ENCODE peak calls at places on chromosome 5, in seven cellular contexts. One of them, this sample, is unnamed.

GRCh38 chr5:93162201-93162654 is 418.8 kb downstream of the NR2F1-AS1 start:
- DNase-seq in mesendoderm: peak; percentile 12
- DNase-seq in kidney: no peak
- DNase-seq in SK-N-SH: no peak
- DNase-seq in ovary: no peak
- DNase-seq in CD8-positive, alpha-beta memory T cell: no peak
- DNase-seq in fibroblast of lung: no peak
- DNase-seq in this sample: no peak

GRCh38 chr5:77893225-77893860 is 117.2 kb upstream of the TBCA start:
- DNase-seq in mesendoderm: peak; percentile 70
- DNase-seq in kidney: no peak
- DNase-seq in SK-N-SH: no peak
- DNase-seq in ovary: no peak
- DNase-seq in CD8-positive, alpha-beta memory T cell: no peak
- DNase-seq in fibroblast of lung: peak; percentile 96
- DNase-seq in this sample: peak; percentile 88

GRCh38 chr5:69202497-69202896 is 13.1 kb downstream of the CENPH start:
- DNase-seq in mesendoderm: no peak
- DNase-seq in kidney: no peak
- DNase-seq in SK-N-SH: no peak
- DNase-seq in ovary: no peak
- DNase-seq in CD8-positive, alpha-beta memory T cell: no peak
- DNase-seq in fibroblast of lung: no peak
- DNase-seq in this sample: no peak

GRCh38 chr5:159003045-159004030 is 96.4 kb downstream of the EBF1 start:
- DNase-seq in mesendoderm: no peak
- DNase-seq in kidney: no peak
- DNase-seq in SK-N-SH: no peak
- DNase-seq in ovary: no peak
- DNase-seq in CD8-positive, alpha-beta memory T cell: no peak
- DNase-seq in fibroblast of lung: peak; percentile 89
- DNase-seq in this sample: no peak

GRCh38 chr5:143213231-143213850 is 190.1 kb downstream of the NR3C1 start:
- DNase-seq in mesendoderm: no peak
- DNase-seq in kidney: no peak
- DNase-seq in SK-N-SH: no peak
- DNase-seq in ovary: no peak
- DNase-seq in CD8-positive, alpha-beta memory T cell: no peak
- DNase-seq in fibroblast of lung: peak; percentile 57
- DNase-seq in this sample: peak; percentile 83

GRCh38 chr5:143557061-143557818 is 153.8 kb upstream of the NR3C1 start:
- DNase-seq in mesendoderm: no peak
- DNase-seq in kidney: no peak
- DNase-seq in SK-N-SH: no peak
- DNase-seq in ovary: no peak
- DNase-seq in CD8-positive, alpha-beta memory T cell: no peak
- DNase-seq in fibroblast of lung: peak; percentile 87
- DNase-seq in this sample: no peak

GRCh38 chr5:12636209-12636608 is 732.0 kb upstream of the CTNND2 start:
- DNase-seq in mesendoderm: peak; percentile 18
- DNase-seq in kidney: no peak
- DNase-seq in SK-N-SH: no peak
- DNase-seq in ovary: no peak
- DNase-seq in CD8-positive, alpha-beta memory T cell: no peak
- DNase-seq in fibroblast of lung: no peak
- DNase-seq in this sample: peak; percentile 31

GRCh38 chr5:179373101-179373934 is 28.1 kb upstream of the ADAMTS2 start:
- DNase-seq in mesendoderm: peak; percentile 6
- DNase-seq in kidney: peak; percentile 33
- DNase-seq in SK-N-SH: no peak
- DNase-seq in ovary: peak; percentile 21
- DNase-seq in CD8-positive, alpha-beta memory T cell: no peak
- DNase-seq in fibroblast of lung: no peak
- DNase-seq in this sample: no peak

GRCh38 chr5:129063483-129064136 is 30.9 kb upstream of the ISOC1 start:
- DNase-seq in mesendoderm: no peak
- DNase-seq in kidney: no peak
- DNase-seq in SK-N-SH: peak; percentile 54
- DNase-seq in ovary: no peak
- DNase-seq in CD8-positive, alpha-beta memory T cell: no peak
- DNase-seq in fibroblast of lung: peak; percentile 65
- DNase-seq in this sample: no peak

GRCh38 chr5:79858097-79858723 is 132.9 kb downstream of the MTX3 start:
- DNase-seq in mesendoderm: peak; percentile 71
- DNase-seq in kidney: no peak
- DNase-seq in SK-N-SH: peak; percentile 47
- DNase-seq in ovary: peak; percentile 87
- DNase-seq in CD8-positive, alpha-beta memory T cell: peak; percentile 45
- DNase-seq in fibroblast of lung: peak; percentile 62
- DNase-seq in this sample: peak; percentile 31

GRCh38 chr5:11822598-11822997 is 81.6 kb downstream of the CTNND2 start:
- DNase-seq in mesendoderm: peak; percentile 19
- DNase-seq in kidney: no peak
- DNase-seq in SK-N-SH: no peak
- DNase-seq in ovary: no peak
- DNase-seq in CD8-positive, alpha-beta memory T cell: no peak
- DNase-seq in fibroblast of lung: no peak
- DNase-seq in this sample: no peak

GRCh38 chr5:37789991-37790390 is 49.9 kb downstream of the GDNF start:
- DNase-seq in mesendoderm: no peak
- DNase-seq in kidney: no peak
- DNase-seq in SK-N-SH: no peak
- DNase-seq in ovary: no peak
- DNase-seq in CD8-positive, alpha-beta memory T cell: no peak
- DNase-seq in fibroblast of lung: peak; percentile 16
- DNase-seq in this sample: no peak

GRCh38 chr5:59193616-59194319 is 610.9 kb downstream of the RAB3C start:
- DNase-seq in mesendoderm: no peak
- DNase-seq in kidney: peak; percentile 81
- DNase-seq in SK-N-SH: no peak
- DNase-seq in ovary: no peak
- DNase-seq in CD8-positive, alpha-beta memory T cell: no peak
- DNase-seq in fibroblast of lung: peak; percentile 94
- DNase-seq in this sample: peak; percentile 99

GRCh38 chr5:95448836-95449235 is 57.7 kb downstream of the FAM81B start:
- DNase-seq in mesendoderm: no peak
- DNase-seq in kidney: no peak
- DNase-seq in SK-N-SH: no peak
- DNase-seq in ovary: no peak
- DNase-seq in CD8-positive, alpha-beta memory T cell: no peak
- DNase-seq in fibroblast of lung: no peak
- DNase-seq in this sample: no peak

GRCh38 chr5:606526-607399 is 5.4 kb upstream of the CEP72 start:
- DNase-seq in mesendoderm: no peak
- DNase-seq in kidney: no peak
- DNase-seq in SK-N-SH: no peak
- DNase-seq in ovary: no peak
- DNase-seq in CD8-positive, alpha-beta memory T cell: no peak
- DNase-seq in fibroblast of lung: no peak
- DNase-seq in this sample: no peak

GRCh38 chr5:159444441-159445082 is 114.3 kb upstream of the IL12B start:
- DNase-seq in mesendoderm: peak; percentile 78
- DNase-seq in kidney: no peak
- DNase-seq in SK-N-SH: peak; percentile 44
- DNase-seq in ovary: no peak
- DNase-seq in CD8-positive, alpha-beta memory T cell: peak; percentile 22
- DNase-seq in fibroblast of lung: peak; percentile 72
- DNase-seq in this sample: no peak

GRCh38 chr5:13991365-13991764 is 46.9 kb upstream of the DNAH5 start:
- DNase-seq in mesendoderm: no peak
- DNase-seq in kidney: no peak
- DNase-seq in SK-N-SH: no peak
- DNase-seq in ovary: no peak
- DNase-seq in CD8-positive, alpha-beta memory T cell: no peak
- DNase-seq in fibroblast of lung: no peak
- DNase-seq in this sample: no peak

DNA sequence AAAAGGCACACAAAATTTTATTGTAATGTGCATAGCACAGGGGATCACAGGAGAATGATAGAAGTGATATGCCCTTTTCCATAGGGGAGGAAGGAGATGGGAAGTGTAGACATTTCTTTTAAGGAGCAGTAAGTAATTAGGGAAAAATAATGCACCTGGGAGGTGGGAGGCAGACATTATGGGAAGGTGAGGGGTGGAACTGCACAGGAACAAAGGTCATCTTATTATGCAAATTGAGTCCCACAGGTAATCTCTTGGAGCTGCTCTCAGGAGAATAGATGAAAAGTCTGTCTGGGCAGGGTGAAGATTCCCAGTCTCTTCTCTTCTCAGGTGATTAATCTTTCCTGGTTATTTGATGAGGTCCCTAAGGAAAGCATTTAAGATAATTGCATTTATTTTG is 331.5 kb downstream of the ENC1 start:
- DNase-seq in mesendoderm: no peak
- DNase-seq in kidney: no peak
- DNase-seq in SK-N-SH: no peak
- DNase-seq in ovary: no peak
- DNase-seq in CD8-positive, alpha-beta memory T cell: no peak
- DNase-seq in fibroblast of lung: no peak
- DNase-seq in this sample: no peak
- H3K4me1 ChIP-seq in mesendoderm: no peaks in the 10 kb centered on the region
- H3K4me1 ChIP-seq in kidney: no peaks in the 10 kb centered on the region
- H3K4me1 ChIP-seq in SK-N-SH: no peaks in the 10 kb centered on the region
- H3K4me1 ChIP-seq in ovary: peaks cover 1% of the 10 kb centered on the region
- H3K4me1 ChIP-seq in CD8-positive, alpha-beta memory T cell: no peaks in the 10 kb centered on the region
- H3K4me1 ChIP-seq in fibroblast of lung: no peaks in the 10 kb centered on the region
- H3K4me1 ChIP-seq in this sample: peaks cover 6% of the 10 kb centered on the region

GRCh38 chr5:169027456-169028118 is 273.4 kb downstream of the SLIT3 start:
- DNase-seq in mesendoderm: peak; percentile 53
- DNase-seq in kidney: no peak
- DNase-seq in SK-N-SH: no peak
- DNase-seq in ovary: no peak
- DNase-seq in CD8-positive, alpha-beta memory T cell: no peak
- DNase-seq in fibroblast of lung: no peak
- DNase-seq in this sample: no peak
- H3K4me1 ChIP-seq in mesendoderm: peaks cover 4% of the 10 kb centered on the region
- H3K4me1 ChIP-seq in kidney: no peaks in the 10 kb centered on the region
- H3K4me1 ChIP-seq in SK-N-SH: no peaks in the 10 kb centered on the region
- H3K4me1 ChIP-seq in ovary: no peaks in the 10 kb centered on the region
- H3K4me1 ChIP-seq in CD8-positive, alpha-beta memory T cell: no peaks in the 10 kb centered on the region
- H3K4me1 ChIP-seq in fibroblast of lung: no peaks in the 10 kb centered on the region
- H3K4me1 ChIP-seq in this sample: no peaks in the 10 kb centered on the region

DNA sequence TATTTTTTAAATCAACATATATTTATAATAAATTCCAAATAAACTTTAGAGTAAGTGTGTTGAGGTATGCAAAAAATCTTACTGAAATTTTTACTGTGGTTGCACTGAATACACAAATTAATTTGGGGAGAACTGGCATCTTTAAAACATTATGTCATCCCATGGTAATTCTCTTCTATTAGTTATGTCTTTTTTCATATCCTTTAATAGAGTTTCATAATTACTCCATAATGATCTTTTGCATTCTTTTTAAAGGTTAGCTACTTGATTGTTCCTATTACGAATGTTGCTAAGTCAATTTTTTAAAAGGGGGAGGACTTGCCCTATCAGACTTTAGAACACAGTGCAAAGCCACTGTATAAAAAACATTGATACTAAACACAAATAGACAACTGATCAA is 26.8 kb downstream of the SSBP2 start:
- DNase-seq in mesendoderm: no peak
- DNase-seq in kidney: no peak
- DNase-seq in SK-N-SH: no peak
- DNase-seq in ovary: no peak
- DNase-seq in CD8-positive, alpha-beta memory T cell: no peak
- DNase-seq in fibroblast of lung: no peak
- DNase-seq in this sample: no peak
- H3K4me1 ChIP-seq in mesendoderm: no peaks in the 10 kb centered on the region
- H3K4me1 ChIP-seq in kidney: no peaks in the 10 kb centered on the region
- H3K4me1 ChIP-seq in SK-N-SH: peaks cover 9% of the 10 kb centered on the region
- H3K4me1 ChIP-seq in ovary: peaks cover 9% of the 10 kb centered on the region
- H3K4me1 ChIP-seq in CD8-positive, alpha-beta memory T cell: peaks cover 23% of the 10 kb centered on the region
- H3K4me1 ChIP-seq in fibroblast of lung: no peaks in the 10 kb centered on the region
- H3K4me1 ChIP-seq in this sample: no peaks in the 10 kb centered on the region

DNA sequence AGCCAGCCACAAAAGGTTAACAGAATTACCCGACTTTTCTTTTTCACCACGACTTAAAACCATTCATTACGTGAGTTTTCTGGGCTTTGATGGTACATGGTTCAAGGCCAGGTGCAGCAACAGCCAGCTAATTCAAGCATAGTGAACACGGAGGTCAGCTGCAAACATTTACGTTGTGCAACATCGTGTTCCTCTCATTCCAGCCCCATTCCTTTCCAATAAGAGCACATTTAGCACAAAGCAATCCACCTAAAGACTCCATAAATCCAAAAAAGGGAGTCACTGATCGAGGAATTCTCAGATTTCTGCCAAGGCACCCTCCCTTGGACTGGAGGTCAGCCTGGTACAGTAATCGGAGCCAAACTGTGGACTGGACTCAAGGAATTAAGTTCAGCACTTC is 14.4 kb downstream of the NREP start:
- DNase-seq in mesendoderm: no peak
- DNase-seq in kidney: no peak
- DNase-seq in SK-N-SH: no peak
- DNase-seq in ovary: peak; percentile 61
- DNase-seq in CD8-positive, alpha-beta memory T cell: no peak
- DNase-seq in fibroblast of lung: peak; percentile 95
- DNase-seq in this sample: no peak
- H3K4me1 ChIP-seq in mesendoderm: no peaks in the 10 kb centered on the region
- H3K4me1 ChIP-seq in kidney: peaks cover 43% of the 10 kb centered on the region
- H3K4me1 ChIP-seq in SK-N-SH: peaks cover 40% of the 10 kb centered on the region
- H3K4me1 ChIP-seq in ovary: peaks cover 4% of the 10 kb centered on the region
- H3K4me1 ChIP-seq in CD8-positive, alpha-beta memory T cell: no peaks in the 10 kb centered on the region
- H3K4me1 ChIP-seq in fibroblast of lung: peaks cover 59% of the 10 kb centered on the region
- H3K4me1 ChIP-seq in this sample: no peaks in the 10 kb centered on the region

GRCh38 chr5:115553082-115553481 is 8.5 kb upstream of the FEM1C start:
- DNase-seq in mesendoderm: no peak
- DNase-seq in kidney: no peak
- DNase-seq in SK-N-SH: no peak
- DNase-seq in ovary: no peak
- DNase-seq in CD8-positive, alpha-beta memory T cell: no peak
- DNase-seq in fibroblast of lung: peak; percentile 39
- DNase-seq in this sample: no peak
- H3K4me1 ChIP-seq in mesendoderm: peaks cover 8% of the 10 kb centered on the region
- H3K4me1 ChIP-seq in kidney: no peaks in the 10 kb centered on the region
- H3K4me1 ChIP-seq in SK-N-SH: peaks cover 9% of the 10 kb centered on the region
- H3K4me1 ChIP-seq in ovary: no peaks in the 10 kb centered on the region
- H3K4me1 ChIP-seq in CD8-positive, alpha-beta memory T cell: no peaks in the 10 kb centered on the region
- H3K4me1 ChIP-seq in fibroblast of lung: peaks cover 2% of the 10 kb centered on the region
- H3K4me1 ChIP-seq in this sample: no peaks in the 10 kb centered on the region

GRCh38 chr5:150162142-150162513 is 4.5 kb upstream of the CDX1 start:
- DNase-seq in mesendoderm: no peak
- DNase-seq in kidney: no peak
- DNase-seq in SK-N-SH: no peak
- DNase-seq in ovary: no peak
- DNase-seq in CD8-positive, alpha-beta memory T cell: no peak
- DNase-seq in fibroblast of lung: no peak
- DNase-seq in this sample: no peak

GRCh38 chr5:150163035-150163434 is 3.5 kb upstream of the CDX1 start:
- DNase-seq in mesendoderm: no peak
- DNase-seq in kidney: no peak
- DNase-seq in SK-N-SH: no peak
- DNase-seq in ovary: no peak
- DNase-seq in CD8-positive, alpha-beta memory T cell: no peak
- DNase-seq in fibroblast of lung: no peak
- DNase-seq in this sample: no peak

GRCh38 chr5:150164211-150164610 is 2.4 kb upstream of the CDX1 start:
- DNase-seq in mesendoderm: no peak
- DNase-seq in kidney: no peak
- DNase-seq in SK-N-SH: no peak
- DNase-seq in ovary: no peak
- DNase-seq in CD8-positive, alpha-beta memory T cell: no peak
- DNase-seq in fibroblast of lung: no peak
- DNase-seq in this sample: no peak

GRCh38 chr5:150164640-150165039 is 1.9 kb upstream of the CDX1 start:
- DNase-seq in mesendoderm: no peak
- DNase-seq in kidney: no peak
- DNase-seq in SK-N-SH: no peak
- DNase-seq in ovary: no peak
- DNase-seq in CD8-positive, alpha-beta memory T cell: no peak
- DNase-seq in fibroblast of lung: no peak
- DNase-seq in this sample: no peak

GRCh38 chr5:150163547-150164059 is 3.0 kb upstream of the CDX1 start:
- DNase-seq in mesendoderm: peak; percentile 38
- DNase-seq in kidney: no peak
- DNase-seq in SK-N-SH: no peak
- DNase-seq in ovary: peak; percentile 86
- DNase-seq in CD8-positive, alpha-beta memory T cell: no peak
- DNase-seq in fibroblast of lung: no peak
- DNase-seq in this sample: no peak
- H3K4me1 ChIP-seq in mesendoderm: peaks cover 7% of the 10 kb centered on the region
- H3K4me1 ChIP-seq in kidney: peaks cover 11% of the 10 kb centered on the region
- H3K4me1 ChIP-seq in SK-N-SH: peaks cover 18% of the 10 kb centered on the region
- H3K4me1 ChIP-seq in ovary: peaks cover 25% of the 10 kb centered on the region
- H3K4me1 ChIP-seq in CD8-positive, alpha-beta memory T cell: no peaks in the 10 kb centered on the region
- H3K4me1 ChIP-seq in fibroblast of lung: peaks cover 32% of the 10 kb centered on the region
- H3K4me1 ChIP-seq in this sample: no peaks in the 10 kb centered on the region

This sample was measured in foreskin keratinocyte.